ENCODE peak calls at places on chromosomes 12 and 14, in four cellular contexts. T is stimulated activated CD8-positive, alpha-beta memory T cell treated with anti-CD3 and anti-CD28 coated beads, Interleukin-15, amount 100 ng/mL, for 4 hours; I is activated CD8-positive, alpha-beta memory T cell treated with anti-CD3 and anti-CD28 coated beads for 24 hours; L is SIG-M5. R is an unnamed sample.

GRCh38 chr14:77580964-77581505 is 35.4 kb downstream of the SPTLC2 start:
- DNase-seq in T (no peak), I (no peak), L (no peak), R (no peak)

GRCh38 chr12:80226576-80226975 is 127.2 kb downstream of the OTOGL start:
- DNase-seq in T (no peak), I (no peak), L (no peak), R (no peak)

GRCh38 chr12:12965836-12966235 is 13.9 kb upstream of the GPRC5D start:
- DNase-seq in T (no peak), I (no peak), L (no peak), R (no peak)

GRCh38 chr14:75829316-75829715 is 152.5 kb downstream of the TGFB3 start:
- DNase-seq in T (no peak), I (no peak), L (no peak), R (no peak)

GRCh38 chr14:67187210-67187609 is 2.0 kb upstream of the GARIN2 start:
- DNase-seq in T (no peak), I (no peak), L (no peak), R (no peak)

GRCh38 chr12:53533476-53533875 is 26.2 kb upstream of the NPFF start:
- DNase-seq in T (no peak), I (no peak), L (no peak), R (no peak)

GRCh38 chr12:93851245-93851665 is 174.1 kb downstream of the CRADD start:
- DNase-seq in T (peak; percentile 15), I (no peak), L (no peak), R (no peak)

GRCh38 chr12:52794479-52795331 is 1.2 kb downstream of the KRT3 start:
- DNase-seq in T (no peak), I (no peak), L (no peak), R (no peak)

GRCh38 chr14:101196795-101197590 is 293.5 kb upstream of the RTL1 start:
- DNase-seq in T (no peak), I (peak; percentile 30), L (no peak), R (peak; percentile 72)

GRCh38 chr12:96578526-96579125 is 89.2 kb downstream of the CFAP54 start:
- DNase-seq in T (no peak), I (no peak), L (no peak), R (no peak)

GRCh38 chr14:100692256-100692655 is 34.4 kb upstream of the DLK1 start:
- DNase-seq in T (no peak), I (no peak), L (no peak), R (no peak)

GRCh38 chr14:23160924-23161522 is 22.4 kb downstream of the SLC7A8 start:
- DNase-seq in T (no peak), I (no peak), L (no peak), R (no peak)

GRCh38 chr12:111991946-111992345 is 21.0 kb downstream of the TMEM116 start:
- DNase-seq in T (no peak), I (no peak), L (no peak), R (no peak)

GRCh38 chr12:113305281-113305856 is 29.5 kb downstream of the SLC8B1 start:
- DNase-seq in T (no peak), I (no peak), L (no peak), R (no peak)

GRCh38 chr12:45583011-45583657 is 146.4 kb upstream of the ARID2 start:
- DNase-seq in T (no peak), I (no peak), L (no peak), R (peak; percentile 50)

GRCh38 chr12:44015333-44015941 is 179.6 kb downstream of the TMEM117 start:
- DNase-seq in T (no peak), I (no peak), L (no peak), R (no peak)

GRCh38 chr14:54440037-54440436 is 1.1 kb downstream of the CNIH1 start:
- DNase-seq in T (no peak), I (no peak), L (no peak), R (no peak)

GRCh38 chr14:104135121-104135903 is 3.1 kb upstream of the KIF26A start:
- DNase-seq in T (no peak), I (no peak), L (no peak), R (no peak)

GRCh38 chr14:37343307-37344094 is 145.8 kb downstream of the MIPOL1 start:
- DNase-seq in T (no peak), I (no peak), L (no peak), R (no peak)

GRCh38 chr14:75944607-75945241 is 37.1 kb downstream of the TGFB3 start:
- DNase-seq in T (no peak), I (no peak), L (no peak), R (no peak)

GRCh38 chr14:91366749-91367148 is 50.9 kb downstream of the CCDC88C start:
- DNase-seq in T (no peak), I (no peak), L (no peak), R (no peak)

GRCh38 chr12:27207626-27208413 is 36.3 kb upstream of the STK38L start:
- DNase-seq in T (no peak), I (no peak), L (no peak), R (no peak)